ENCODE peak calls at places on chromosomes 11 and 22, in four cellular contexts. U, G, Z and T are unnamed samples.
A peak's percentile ranks its signal among the peaks of the same experiment; 100 is the strongest.

GRCh38 chr11:76756341-76756771 is 26.8 kb upstream of the TSKU start:
- DNase-seq in U (no peak), G (no peak), Z (no peak), T (no peak)

GRCh38 chr11:119359365-119360229 is 13.1 kb upstream of the MFRP start:
- DNase-seq in U (no peak), G (no peak), Z (no peak), T (no peak)

GRCh38 chr22:32628626-32629587 is 154.3 kb downstream of the FBXO7 start:
- DNase-seq in U (no peak), G (peak; percentile 99), Z (no peak), T (no peak)

GRCh38 chr11:69947059-69947771 is 128.0 kb upstream of the FGF3 start:
- DNase-seq in U (no peak), G (no peak), Z (no peak), T (no peak)

GRCh38 chr11:119404872-119405271 is 18.1 kb downstream of the THY1 start:
- DNase-seq in U (no peak), G (no peak), Z (no peak), T (no peak)

GRCh38 chr11:129283141-129283540 is 91.0 kb upstream of the ARHGAP32 start:
- DNase-seq in U (no peak), G (no peak), Z (no peak), T (no peak)

GRCh38 chr11:6637871-6638270 is 17.7 kb downstream of the DCHS1 start:
- DNase-seq in U (peak; percentile 68), G (peak; percentile 50), Z (no peak), T (no peak)

GRCh38 chr11:72336163-72336562 is 92.2 kb upstream of the PHOX2A start:
- DNase-seq in U (no peak), G (no peak), Z (no peak), T (no peak)

GRCh38 chr11:42249401-42249800 is 789.9 kb upstream of the LRRC4C start:
- DNase-seq in U (no peak), G (no peak), Z (no peak), T (no peak)

GRCh38 chr11:35579557-35580396 is 38.5 kb upstream of the FJX1 start:
- DNase-seq in U (peak; percentile 94), G (peak; percentile 97), Z (no peak), T (no peak)

GRCh38 chr11:66586136-66586535 is 6.7 kb downstream of the CCDC87 start:
- DNase-seq in U (no peak), G (no peak), Z (no peak), T (no peak)

GRCh38 chr11:72173291-72173690 is 18.6 kb upstream of the FOLR1 start:
- DNase-seq in U (no peak), G (no peak), Z (no peak), T (no peak)